ENCODE peak calls at places on chromosomes 3 and 15, in seven cellular contexts. One of them, this sample, is unnamed.

GRCh38 chr3:132354916-132355702 is 37.9 kb downstream of the ACP3 start:
- DNase-seq in HCT116: no peak
- DNase-seq in H1: no peak
- DNase-seq in K562: no peak
- DNase-seq in SK-N-SH: no peak
- DNase-seq in GM12878: no peak
- DNase-seq in HepG2: no peak
- DNase-seq in this sample: no peak

GRCh38 chr3:150128126-150128525 is 157.4 kb upstream of the PFN2 start:
- DNase-seq in HCT116: no peak
- DNase-seq in H1: no peak
- DNase-seq in K562: no peak
- DNase-seq in SK-N-SH: no peak
- DNase-seq in GM12878: no peak
- DNase-seq in HepG2: no peak
- DNase-seq in this sample: no peak

GRCh38 chr3:169940486-169941181 is 26.0 kb upstream of the SEC62 start:
- DNase-seq in HCT116: no peak
- DNase-seq in H1: no peak
- DNase-seq in K562: no peak
- DNase-seq in SK-N-SH: no peak
- DNase-seq in GM12878: peak; percentile 87
- DNase-seq in HepG2: no peak
- DNase-seq in this sample: no peak

GRCh38 chr15:80512729-80513670 is 108.8 kb downstream of the ARNT2 start:
- DNase-seq in HCT116: peak; percentile 6
- DNase-seq in H1: no peak
- DNase-seq in K562: no peak
- DNase-seq in SK-N-SH: peak; percentile 18
- DNase-seq in GM12878: no peak
- DNase-seq in HepG2: peak; percentile 49
- DNase-seq in this sample: peak; percentile 46

GRCh38 chr3:68007621-68008226 is 353.3 kb upstream of the SUCLG2 start:
- DNase-seq in HCT116: no peak
- DNase-seq in H1: peak; percentile 21
- DNase-seq in K562: no peak
- DNase-seq in SK-N-SH: peak; percentile 21
- DNase-seq in GM12878: no peak
- DNase-seq in HepG2: no peak
- DNase-seq in this sample: no peak

GRCh38 chr3:170154084-170154483 is 27.4 kb downstream of the PHC3 start:
- DNase-seq in HCT116: no peak
- DNase-seq in H1: no peak
- DNase-seq in K562: no peak
- DNase-seq in SK-N-SH: no peak
- DNase-seq in GM12878: no peak
- DNase-seq in HepG2: no peak
- DNase-seq in this sample: no peak

GRCh38 chr3:188861847-188862740 is 309.7 kb upstream of the TPRG1 start:
- DNase-seq in HCT116: no peak
- DNase-seq in H1: no peak
- DNase-seq in K562: no peak
- DNase-seq in SK-N-SH: no peak
- DNase-seq in GM12878: no peak
- DNase-seq in HepG2: no peak
- DNase-seq in this sample: no peak

GRCh38 chr3:52253314-52254260 is 8.0 kb downstream of the PPM1M start:
- DNase-seq in HCT116: no peak
- DNase-seq in H1: no peak
- DNase-seq in K562: no peak
- DNase-seq in SK-N-SH: no peak
- DNase-seq in GM12878: peak; percentile 85
- DNase-seq in HepG2: no peak
- DNase-seq in this sample: peak; percentile 55

GRCh38 chr15:81113861-81114261 is 20.2 kb upstream of the CFAP161 start:
- DNase-seq in HCT116: no peak
- DNase-seq in H1: no peak
- DNase-seq in K562: no peak
- DNase-seq in SK-N-SH: no peak
- DNase-seq in GM12878: no peak
- DNase-seq in HepG2: no peak
- DNase-seq in this sample: no peak

GRCh38 chr15:64009798-64010241 is 36.5 kb downstream of the DAPK2 start:
- DNase-seq in HCT116: no peak
- DNase-seq in H1: no peak
- DNase-seq in K562: no peak
- DNase-seq in SK-N-SH: no peak
- DNase-seq in GM12878: peak; percentile 84
- DNase-seq in HepG2: no peak
- DNase-seq in this sample: no peak

GRCh38 chr3:184189421-184189820 is 3.4 kb downstream of the ABCF3 start:
- DNase-seq in HCT116: no peak
- DNase-seq in H1: no peak
- DNase-seq in K562: no peak
- DNase-seq in SK-N-SH: no peak
- DNase-seq in GM12878: no peak
- DNase-seq in HepG2: no peak
- DNase-seq in this sample: no peak

GRCh38 chr15:73964736-73965093 is 27.4 kb downstream of the STOML1 start:
- DNase-seq in HCT116: peak; percentile 72
- DNase-seq in H1: peak; percentile 91
- DNase-seq in K562: peak; percentile 81
- DNase-seq in SK-N-SH: peak; percentile 82
- DNase-seq in GM12878: no peak
- DNase-seq in HepG2: peak; percentile 67
- DNase-seq in this sample: peak; percentile 73

GRCh38 chr3:121520510-121520909 is 25.3 kb downstream of the POLQ start:
- DNase-seq in HCT116: no peak
- DNase-seq in H1: no peak
- DNase-seq in K562: no peak
- DNase-seq in SK-N-SH: no peak
- DNase-seq in GM12878: no peak
- DNase-seq in HepG2: no peak
- DNase-seq in this sample: no peak

GRCh38 chr3:10196389-10197052 is 31.8 kb downstream of the IRAK2 start:
- DNase-seq in HCT116: no peak
- DNase-seq in H1: no peak
- DNase-seq in K562: peak; percentile 43
- DNase-seq in SK-N-SH: no peak
- DNase-seq in GM12878: peak; percentile 40
- DNase-seq in HepG2: no peak
- DNase-seq in this sample: no peak

GRCh38 chr3:196988241-196989029 is 19.8 kb upstream of the PIGZ start:
- DNase-seq in HCT116: peak; percentile 56
- DNase-seq in H1: no peak
- DNase-seq in K562: peak; percentile 97
- DNase-seq in SK-N-SH: peak; percentile 58
- DNase-seq in GM12878: no peak
- DNase-seq in HepG2: peak; percentile 74
- DNase-seq in this sample: peak; percentile 33

GRCh38 chr3:34183581-34184313 is 385.3 kb downstream of the PDCD6IP start:
- DNase-seq in HCT116: no peak
- DNase-seq in H1: no peak
- DNase-seq in K562: no peak
- DNase-seq in SK-N-SH: no peak
- DNase-seq in GM12878: no peak
- DNase-seq in HepG2: no peak
- DNase-seq in this sample: no peak

GRCh38 chr3:73502609-73503560 is 121.9 kb downstream of the PDZRN3 start:
- DNase-seq in HCT116: peak; percentile 56
- DNase-seq in H1: no peak
- DNase-seq in K562: peak; percentile 61
- DNase-seq in SK-N-SH: peak; percentile 80
- DNase-seq in GM12878: peak; percentile 57
- DNase-seq in HepG2: peak; percentile 38
- DNase-seq in this sample: peak; percentile 74

GRCh38 chr15:97947465-97948262 is 12.8 kb upstream of the ARRDC4 start:
- DNase-seq in HCT116: no peak
- DNase-seq in H1: no peak
- DNase-seq in K562: peak; percentile 18
- DNase-seq in SK-N-SH: no peak
- DNase-seq in GM12878: no peak
- DNase-seq in HepG2: no peak
- DNase-seq in this sample: no peak

GRCh38 chr3:171354706-171355582 is 105.3 kb downstream of the TNIK start:
- DNase-seq in HCT116: peak; percentile 83
- DNase-seq in H1: no peak
- DNase-seq in K562: no peak
- DNase-seq in SK-N-SH: no peak
- DNase-seq in GM12878: no peak
- DNase-seq in HepG2: no peak
- DNase-seq in this sample: no peak

GRCh38 chr3:171358171-171358890 is 101.9 kb downstream of the TNIK start:
- DNase-seq in HCT116: no peak
- DNase-seq in H1: no peak
- DNase-seq in K562: no peak
- DNase-seq in SK-N-SH: no peak
- DNase-seq in GM12878: no peak
- DNase-seq in HepG2: no peak
- DNase-seq in this sample: no peak

GRCh38 chr3:171356251-171356650 is 104.0 kb downstream of the TNIK start:
- DNase-seq in HCT116: no peak
- DNase-seq in H1: no peak
- DNase-seq in K562: no peak
- DNase-seq in SK-N-SH: no peak
- DNase-seq in GM12878: no peak
- DNase-seq in HepG2: no peak
- DNase-seq in this sample: no peak

GRCh38 chr3:171358891-171359218 is 101.3 kb downstream of the TNIK start:
- DNase-seq in HCT116: no peak
- DNase-seq in H1: no peak
- DNase-seq in K562: no peak
- DNase-seq in SK-N-SH: no peak
- DNase-seq in GM12878: no peak
- DNase-seq in HepG2: peak; percentile 57
- DNase-seq in this sample: no peak

GRCh38 chr3:171357721-171358120 is 102.5 kb downstream of the TNIK start:
- DNase-seq in HCT116: no peak
- DNase-seq in H1: no peak
- DNase-seq in K562: no peak
- DNase-seq in SK-N-SH: no peak
- DNase-seq in GM12878: no peak
- DNase-seq in HepG2: no peak
- DNase-seq in this sample: no peak
- TF ChIP-seq JUND in HCT116: no peak
- TF ChIP-seq JUND in H1: no peak
- TF ChIP-seq JUND in K562: no peak
- TF ChIP-seq JUND in SK-N-SH: no peak
- TF ChIP-seq JUND in GM12878: no peak
- TF ChIP-seq JUND in HepG2: no peak
- TF ChIP-seq JUND in this sample: no peak

GRCh38 chr3:186613637-186614265 is 891 bp downstream of the AHSG start:
- DNase-seq in HCT116: no peak
- DNase-seq in H1: no peak
- DNase-seq in K562: no peak
- DNase-seq in SK-N-SH: no peak
- DNase-seq in GM12878: no peak
- DNase-seq in HepG2: no peak
- DNase-seq in this sample: no peak
- TF ChIP-seq JUND in HCT116: no peak
- TF ChIP-seq JUND in H1: no peak
- TF ChIP-seq JUND in K562: no peak
- TF ChIP-seq JUND in SK-N-SH: no peak
- TF ChIP-seq JUND in GM12878: no peak
- TF ChIP-seq JUND in HepG2: no peak
- TF ChIP-seq JUND in this sample: no peak

DNA sequence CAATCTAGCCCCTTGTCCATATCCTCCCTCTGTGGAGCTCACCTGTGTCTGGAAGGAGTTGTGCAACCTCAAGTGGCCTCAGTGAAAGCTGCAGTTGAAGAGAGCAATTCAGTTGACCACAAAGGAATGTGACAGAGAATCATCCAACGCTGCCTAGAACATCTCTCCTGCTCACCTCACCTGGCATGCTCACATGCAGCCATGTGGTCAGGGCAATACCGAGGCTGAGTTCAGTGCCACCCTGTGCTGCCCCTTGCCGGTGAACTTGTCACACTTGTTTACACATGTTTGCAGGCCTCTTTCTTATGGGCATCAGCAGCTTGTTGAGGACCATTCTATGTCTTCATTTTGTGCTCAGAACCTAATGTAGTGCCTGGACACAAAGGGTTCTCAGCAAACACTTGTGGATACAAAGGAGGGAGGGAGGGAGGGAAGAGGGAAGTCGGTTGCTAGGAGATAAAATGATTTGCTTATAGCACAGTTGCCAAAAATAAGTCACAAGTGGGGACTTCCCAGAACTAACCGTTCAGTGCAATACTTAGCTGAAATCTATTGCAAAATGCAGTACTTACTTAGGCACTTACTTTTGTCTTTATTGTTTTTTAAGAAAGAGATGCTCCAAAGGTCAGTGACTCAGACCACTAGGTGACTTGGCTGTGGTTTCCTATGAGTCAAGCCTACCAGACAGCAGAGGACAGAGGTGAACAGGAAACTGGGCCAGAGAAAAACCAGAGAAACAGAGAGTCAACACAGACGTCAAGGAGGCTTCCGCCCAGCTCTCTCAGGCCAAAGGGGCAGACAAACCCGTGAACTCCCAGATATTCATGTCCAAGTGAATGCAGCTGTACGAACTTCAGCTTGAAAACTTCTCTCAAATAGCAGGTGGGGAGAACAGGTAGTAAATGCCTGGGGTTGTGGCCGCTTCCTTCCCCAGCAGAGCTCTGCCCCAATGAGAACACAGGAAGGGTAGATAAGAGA is 227.8 kb upstream of the CTNNB1 start:
- DNase-seq in HCT116: peak; percentile 42
- DNase-seq in H1: no peak
- DNase-seq in K562: peak; percentile 22
- DNase-seq in SK-N-SH: no peak
- DNase-seq in GM12878: peak; percentile 93
- DNase-seq in HepG2: peak; percentile 53
- DNase-seq in this sample: no peak
- TF ChIP-seq JUND in HCT116: peak; percentile 81
- TF ChIP-seq JUND in H1: no peak
- TF ChIP-seq JUND in K562: no peak
- TF ChIP-seq JUND in SK-N-SH: peak; percentile 55
- TF ChIP-seq JUND in GM12878: no peak
- TF ChIP-seq JUND in HepG2: no peak
- TF ChIP-seq JUND in this sample: no peak

DNA sequence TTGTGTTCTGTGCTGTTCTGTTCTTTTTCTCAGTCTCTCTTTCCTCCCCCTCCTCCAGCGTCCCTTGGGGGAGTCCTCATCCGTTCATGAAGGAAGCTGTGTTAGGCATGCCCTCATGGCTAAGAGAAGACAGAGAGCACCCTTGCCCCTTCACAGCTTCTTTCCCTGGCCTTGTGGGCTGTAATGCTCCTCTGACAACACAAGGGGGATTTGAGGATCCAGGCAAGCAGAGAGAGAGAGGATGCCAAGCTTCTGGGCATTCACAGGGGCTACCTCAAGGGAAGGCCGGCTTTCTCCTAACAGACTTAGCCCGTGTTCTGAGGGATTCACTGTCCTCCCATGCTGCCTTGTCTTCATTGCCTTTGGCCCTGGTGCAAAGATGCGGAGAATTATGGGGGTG is 389.5 kb downstream of the LRTM1 start:
- DNase-seq in HCT116: no peak
- DNase-seq in H1: peak; percentile 19
- DNase-seq in K562: no peak
- DNase-seq in SK-N-SH: peak; percentile 38
- DNase-seq in GM12878: no peak
- DNase-seq in HepG2: no peak
- DNase-seq in this sample: no peak
- TF ChIP-seq JUND in HCT116: no peak
- TF ChIP-seq JUND in H1: no peak
- TF ChIP-seq JUND in K562: no peak
- TF ChIP-seq JUND in SK-N-SH: no peak
- TF ChIP-seq JUND in GM12878: no peak
- TF ChIP-seq JUND in HepG2: no peak
- TF ChIP-seq JUND in this sample: no peak

This sample was measured in T47D.